ENCODE peak calls at places on chromosomes 11 and 22, in eight cellular contexts. S is activated CD8-positive, alpha-beta T cell treated with anti-CD3 and anti-CD28 coated beads, Interleukin-2, amount 10 ng/mL, durations not matched to agents 7 days and 5 days; O is left cardiac atrium; C is lung; B is natural killer cell treated with Interleukin-12 subunit alpha and Interleukin-12 subunit beta and Interleukin-15 and Interleukin-18, amount 100 ng/mL, for 72 hours; X is effector CD4-positive, alpha-beta T cell; N is gastrocnemius medialis; E is cardiac fibroblast. A is an unnamed sample.

GRCh38 chr22:25626146-25626992 is 61.9 kb downstream of the GRK3 start:
- DNase-seq in B (no peak), E (no peak), O (no peak), S (no peak), N (no peak), X (no peak), C (no peak), A (no peak)

GRCh38 chr22:39773976-39774539 is 119.5 kb downstream of the ENTHD1 start:
- DNase-seq in N (no peak), S (peak), X (no peak), C (no peak), B (peak), E (no peak), O (no peak), A (no peak)

GRCh38 chr22:44245438-44245837 is 64.7 kb downstream of the PARVG start:
- DNase-seq in S (no peak), B (no peak), O (no peak), N (no peak), X (no peak), C (peak), E (no peak), A (no peak)

GRCh38 chr22:32080904-32081303 is 37.8 kb downstream of the SLC5A1 start:
- DNase-seq in X (no peak), S (peak), C (no peak), O (no peak), B (no peak), N (no peak), E (peak), A (peak)

GRCh38 chr22:29726104-29726503 is 6.3 kb downstream of the CABP7 start:
- DNase-seq in N (no peak), X (no peak), O (no peak), S (no peak), E (no peak), C (no peak), B (no peak), A (no peak)

GRCh38 chr11:33941637-33942160 is 49.8 kb upstream of the LMO2 start:
- DNase-seq in N (no peak), E (peak), C (no peak), S (no peak), B (no peak), X (no peak), O (peak), A (no peak)

GRCh38 chr11:125588505-125588904 is 4.1 kb upstream of the STT3A start:
- DNase-seq in S (no peak), N (no peak), X (no peak), E (no peak), C (no peak), B (no peak), O (no peak), A (no peak)

GRCh38 chr11:132962026-132962425 is 570.3 kb downstream of the OPCML start:
- DNase-seq in E (peak), X (no peak), O (no peak), C (no peak), S (no peak), N (no peak), B (no peak), A (no peak)

GRCh38 chr22:31173386-31174145 is 13.6 kb downstream of the RNF185 start:
- DNase-seq in S (no peak), X (no peak), B (no peak), C (no peak), O (no peak), E (peak), N (peak), A (no peak)

GRCh38 chr11:123384116-123384515 is 46.0 kb upstream of the GRAMD1B start:
- DNase-seq in B (no peak), E (no peak), C (no peak), N (no peak), O (no peak), S (no peak), X (no peak), A (no peak)

GRCh38 chr11:20367313-20367948 is 3.9 kb downstream of the HTATIP2 start:
- DNase-seq in X (no peak), C (no peak), B (no peak), O (no peak), N (peak), S (peak), E (peak), A (no peak)

GRCh38 chr22:38451404-38451803 is 3.6 kb downstream of the KCNJ4 start:
- DNase-seq in C (no peak), X (no peak), S (no peak), O (no peak), B (no peak), N (no peak), E (no peak), A (no peak)